ENCODE peak calls at places on chromosomes 7 and 10, in nine cellular contexts. N is NCI-H1105 treated with DMSO at 0.1 percent for 48 hours; M is retinal pigment epithelial cell; R is activated T-helper 1 cell treated with anti-CD3 and anti-CD28 coated beads, Interleukin-2, amount 50 U/mL, for 16 hours; C is RCC 7860; S is mammary epithelial cell; W is left lobe of liver; B is NCI-H2107; T is dermis microvascular lymphatic vessel endothelial cell. I is an unnamed sample.

GRCh38 chr10:17113346-17113745 is 16.3 kb downstream of the CUBN start:
- DNase-seq in C (no peak), W (no peak), T (no peak), M (no peak), N (no peak), B (no peak), R (no peak), S (peak), I (no peak)

GRCh38 chr7:131722371-131722770 is 165.9 kb upstream of the PODXL start:
- DNase-seq in N (no peak), R (no peak), T (no peak), M (no peak), S (no peak), C (no peak), W (no peak), B (no peak), I (no peak)

GRCh38 chr7:81079736-81080135 is 160.9 kb upstream of the SEMA3C start:
- DNase-seq in B (no peak), C (no peak), M (no peak), N (no peak), W (no peak), R (no peak), S (peak), T (no peak), I (no peak)

GRCh38 chr10:91210014-91210413 is 10.4 kb upstream of the PCGF5 start:
- DNase-seq in M (no peak), N (peak), S (no peak), W (no peak), C (no peak), R (no peak), T (no peak), B (no peak), I (no peak)

GRCh38 chr10:73591935-73592699 is 975 bp upstream of the USP54 start:
- DNase-seq in T (no peak), W (peak), B (no peak), C (peak), S (peak), R (no peak), N (peak), M (peak), I (peak)

GRCh38 chr7:46603780-46604725 is 683.0 kb upstream of the IGFBP3 start:
- DNase-seq in W (peak), R (no peak), C (no peak), B (no peak), M (no peak), S (no peak), N (no peak), T (peak), I (no peak)

GRCh38 chr7:69967699-69968450 is 369.6 kb downstream of the AUTS2 start:
- DNase-seq in W (no peak), N (no peak), S (no peak), B (no peak), T (no peak), R (no peak), C (no peak), M (no peak), I (no peak)

GRCh38 chr7:129902788-129903422 is 49.9 kb downstream of the UBE2H start:
- DNase-seq in W (no peak), M (no peak), S (no peak), B (no peak), C (no peak), T (no peak), N (no peak), R (no peak), I (no peak)

GRCh38 chr10:114683162-114683561 is 25.1 kb upstream of the ABLIM1 start:
- DNase-seq in R (no peak), T (peak), M (no peak), W (no peak), B (no peak), N (no peak), S (peak), C (peak), I (no peak)

GRCh38 chr7:23293500-23294073 is 5.6 kb upstream of the MALSU1 start:
- DNase-seq in W (no peak), S (no peak), T (no peak), R (no peak), C (no peak), M (no peak), N (no peak), B (no peak), I (no peak)

GRCh38 chr10:75477681-75478080 is 46.3 kb downstream of the LRMDA start:
- DNase-seq in N (no peak), R (no peak), S (no peak), T (no peak), M (no peak), C (no peak), B (no peak), W (no peak), I (no peak)

GRCh38 chr10:10796774-10797415 is 220.8 kb upstream of the CELF2 start:
- DNase-seq in N (no peak), M (peak), C (no peak), R (no peak), T (peak), S (peak), B (no peak), W (no peak), I (no peak)

GRCh38 chr7:44587843-44588711 is 6.0 kb upstream of the TMED4 start:
- DNase-seq in W (no peak), C (peak), N (peak), M (no peak), B (peak), R (peak), T (peak), S (peak), I (peak)

GRCh38 chr7:83643012-83643411 is 5.9 kb downstream of the SEMA3E start:
- DNase-seq in M (no peak), S (no peak), R (no peak), N (no peak), C (no peak), W (no peak), T (no peak), B (no peak), I (no peak)

GRCh38 chr7:109901916-109902315 is 1189.0 kb upstream of the LRRN3 start:
- DNase-seq in B (no peak), T (no peak), S (peak), C (no peak), W (no peak), N (no peak), R (no peak), M (peak), I (no peak)

GRCh38 chr10:14782691-14783363 is 8.1 kb upstream of the FAM107B start:
- DNase-seq in W (no peak), M (no peak), C (peak), R (no peak), T (peak), S (peak), B (no peak), N (no peak), I (no peak)

GRCh38 chr10:15168296-15168780 is at the start of gene NMT2:
- DNase-seq in C (peak), T (no peak), M (no peak), B (peak), R (no peak), W (peak), S (peak), N (peak), I (no peak)

GRCh38 chr7:67402280-67402679 is 405.6 kb downstream of the TYW1 start:
- DNase-seq in R (no peak), T (no peak), M (no peak), N (no peak), C (no peak), S (no peak), B (no peak), W (no peak), I (no peak)

I was measured in GM20000.